ENCODE peak calls at places on chromosomes 7 and 10, in five cellular contexts. T is naive B cell; Z is natural killer cell treated with Interleukin-12 subunit alpha and Interleukin-12 subunit beta and Interleukin-15 and Interleukin-18, amount 100 ng/mL, for 72 hours; O is psoas muscle; M is PC-3. F is an unnamed sample.

GRCh38 chr10:69911571-69912528 is 110.1 kb downstream of the COL13A1 start:
- ATAC-seq in Z (no peak), M (no peak), O (peak), T (no peak), F (no peak)

GRCh38 chr10:103901299-103901698 is 16.7 kb downstream of the STN1 start:
- ATAC-seq in O (no peak), T (no peak), Z (peak), M (no peak), F (no peak)

GRCh38 chr7:94088560-94088959 is 84.4 kb upstream of the BET1 start:
- ATAC-seq in T (no peak), O (no peak), Z (no peak), M (peak), F (peak)

GRCh38 chr10:75599875-75600648 is 168.6 kb downstream of the LRMDA start:
- ATAC-seq in T (no peak), Z (no peak), O (no peak), M (no peak), F (no peak)

GRCh38 chr7:139623518-139623917 is 100.0 kb downstream of the CLEC2L start:
- ATAC-seq in Z (no peak), T (no peak), O (no peak), M (no peak), F (no peak)

GRCh38 chr10:101310528-101311439 is 43.2 kb upstream of the BTRC start:
- ATAC-seq in Z (no peak), T (no peak), M (no peak), O (peak), F (peak)

GRCh38 chr10:122688293-122688989 is 11.2 kb downstream of the C10orf120 start:
- ATAC-seq in O (peak), Z (no peak), M (no peak), T (no peak), F (no peak)

GRCh38 chr10:86599729-86600128 is 54.6 kb upstream of the OPN4 start:
- ATAC-seq in O (no peak), M (no peak), T (no peak), Z (no peak), F (peak)

GRCh38 chr10:110777017-110777416 is 94.7 kb upstream of the PDCD4 start:
- ATAC-seq in M (no peak), Z (no peak), O (peak), T (no peak), F (no peak)

GRCh38 chr10:114810926-114811325 is 10.7 kb upstream of the FHIP2A start:
- ATAC-seq in T (peak), O (no peak), Z (peak), M (no peak), F (peak)

F was measured in stimulated activated memory B cell treated with anti-CD40 and anti-IgM and Interleukin-4, amounts not matched to agents 10 μg/mL and 1 μg/mL and 100 μg/mL, for 72 hours.